ENCODE peak calls at places on chromosomes 5 and 9, in eight cellular contexts. T is foreskin fibroblast, A is GM06990, H is endothelial cell, I is PC-9, J is thoracic aorta, K is cardiac fibroblast, Z is fibroblast of mammary gland. D is an unnamed sample.

GRCh38 chr5:175467983-175468698 is 10.2 kb upstream of the SFXN1 start:
- DNase-seq in K (no peak), A (no peak), T (no peak), J (no peak), Z (no peak), H (no peak), I (no peak), D (no peak)

GRCh38 chr5:88401671-88402070 is 133.0 kb upstream of the TMEM161B start:
- DNase-seq in I (no peak), H (no peak), A (no peak), T (no peak), Z (no peak), J (no peak), K (no peak), D (no peak)

GRCh38 chr9:14153310-14153720 is 160.6 kb downstream of the NFIB start:
- DNase-seq in A (no peak), I (no peak), K (peak), Z (peak), J (no peak), T (peak), H (no peak), D (no peak)

GRCh38 chr5:147763791-147764525 is 18.6 kb downstream of the JAKMIP2 start:
- DNase-seq in T (no peak), J (no peak), Z (peak), H (no peak), K (peak), I (no peak), A (no peak), D (peak)

GRCh38 chr9:110214090-110214489 is 6.1 kb upstream of the C9orf152 start:
- DNase-seq in I (no peak), J (no peak), K (no peak), A (no peak), H (no peak), T (no peak), Z (peak), D (no peak)

GRCh38 chr9:88998911-88999310 is 7.6 kb downstream of the S1PR3 start:
- DNase-seq in H (no peak), J (peak), T (no peak), A (no peak), Z (peak), I (no peak), K (peak), D (no peak)

GRCh38 chr5:103454774-103455173 is 107.8 kb downstream of the NUDT12 start:
- DNase-seq in H (no peak), A (no peak), T (no peak), K (peak), J (no peak), I (no peak), Z (no peak), D (no peak)

GRCh38 chr5:138753794-138754698 is 821 bp downstream of the CTNNA1 start:
- DNase-seq in T (peak), H (peak), A (peak), I (peak), J (peak), K (peak), Z (peak), D (peak)

GRCh38 chr5:36152324-36153298 is 700 bp downstream of the SKP2 start:
- DNase-seq in J (no peak), Z (peak), A (no peak), I (no peak), K (peak), H (no peak), T (peak), D (no peak)

GRCh38 chr9:96158147-96158546 is 143.8 kb downstream of the HSD17B3 start:
- DNase-seq in T (no peak), Z (no peak), A (no peak), J (no peak), I (no peak), H (no peak), K (no peak), D (no peak)

GRCh38 chr5:66498791-66499207 is 97.4 kb upstream of the MAST4 start:
- DNase-seq in Z (peak), H (no peak), A (no peak), J (no peak), T (no peak), K (peak), I (no peak), D (no peak)

GRCh38 chr5:119367502-119368237 is 11.9 kb downstream of the TNFAIP8 start:
- DNase-seq in T (no peak), J (no peak), A (peak), K (peak), I (no peak), H (no peak), Z (peak), D (peak)

GRCh38 chr5:33850100-33850594 is 41.6 kb downstream of the ADAMTS12 start:
- DNase-seq in Z (peak), A (peak), J (no peak), I (peak), K (peak), T (peak), H (no peak), D (peak)

GRCh38 chr5:62722360-62722759 is 143.7 kb downstream of the LRRC70 start:
- DNase-seq in J (no peak), H (no peak), A (no peak), K (no peak), I (no peak), T (no peak), Z (no peak), D (no peak)

GRCh38 chr5:148146487-148146886 is 21.9 kb upstream of the SPINK14 start:
- DNase-seq in K (no peak), Z (no peak), T (no peak), J (no peak), H (no peak), I (no peak), A (no peak), D (no peak)

GRCh38 chr5:167903243-167903642 is 388.2 kb upstream of the WWC1 start:
- DNase-seq in A (no peak), K (no peak), H (no peak), T (no peak), I (no peak), J (no peak), Z (no peak), D (no peak)

GRCh38 chr9:8653855-8654254 is 854.3 kb upstream of the DMAC1 start:
- DNase-seq in I (no peak), A (no peak), T (no peak), J (no peak), K (no peak), Z (no peak), H (no peak), D (no peak)

GRCh38 chr5:78046006-78046405 is 248.5 kb downstream of the AP3B1 start:
- DNase-seq in T (no peak), I (no peak), H (no peak), A (no peak), Z (no peak), K (no peak), J (no peak), D (no peak)

GRCh38 chr9:85940275-85940831 is 593 bp upstream of the NAA35 start:
- DNase-seq in I (no peak), K (no peak), A (no peak), T (no peak), H (no peak), J (no peak), Z (no peak), D (no peak)

GRCh38 chr9:10009401-10009800 is 603.4 kb downstream of the PTPRD start:
- DNase-seq in A (no peak), J (no peak), K (no peak), T (no peak), Z (no peak), I (no peak), H (no peak), D (no peak)

GRCh38 chr5:84255318-84255717 is 129.4 kb downstream of the EDIL3 start:
- DNase-seq in H (no peak), J (no peak), T (no peak), Z (peak), K (peak), I (no peak), A (no peak), D (no peak)

GRCh38 chr5:166781729-166782128 is 1509.7 kb upstream of the WWC1 start:
- DNase-seq in Z (no peak), H (peak), J (no peak), T (no peak), A (no peak), I (no peak), K (no peak), D (no peak)

GRCh38 chr5:158874343-158874742 is 225.4 kb downstream of the EBF1 start:
- DNase-seq in A (peak), Z (no peak), H (no peak), J (no peak), K (no peak), T (no peak), I (no peak), D (no peak)

GRCh38 chr5:1515311-1515920 is 8.3 kb downstream of the LPCAT1 start:
- DNase-seq in A (no peak), I (no peak), J (no peak), K (no peak), H (no peak), T (no peak), Z (no peak), D (no peak)

DNA sequence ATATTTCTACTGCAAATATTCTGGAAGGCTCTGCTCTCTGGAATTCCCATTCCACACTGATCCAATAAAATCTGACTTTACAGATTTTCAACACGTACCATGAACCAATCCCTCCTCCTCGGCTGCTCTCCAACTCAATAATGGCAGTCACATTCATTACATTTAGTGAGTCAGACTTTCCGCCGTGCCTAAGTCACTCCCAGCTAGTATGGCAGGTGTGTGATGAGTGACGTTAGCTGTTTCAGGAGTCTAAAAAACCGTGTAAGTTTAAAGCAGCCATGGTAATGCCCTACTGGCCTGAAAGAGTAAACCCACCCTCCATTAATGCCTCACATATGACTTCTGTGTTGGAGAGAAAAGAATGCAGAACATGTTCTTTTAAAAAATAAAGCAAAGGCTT is 3.3 kb downstream of the FBN2 start:
- DNase-seq in T (peak), K (peak), J (no peak), A (no peak), Z (peak), I (peak), H (no peak), D (no peak)
- TF ChIP-seq CTCF in T (no peak), K (no peak), J (no peak), A (no peak), Z (no peak), I (no peak), H (no peak), D (no peak)

GRCh38 chr5:4700082-4700481 is 440.0 kb upstream of the ADAMTS16 start:
- DNase-seq in Z (peak), H (peak), K (peak), T (no peak), J (no peak), A (no peak), I (peak), D (peak)
- TF ChIP-seq CTCF in Z (peak), H (peak), K (peak), T (no peak), J (no peak), A (peak), I (peak), D (peak)

DNA sequence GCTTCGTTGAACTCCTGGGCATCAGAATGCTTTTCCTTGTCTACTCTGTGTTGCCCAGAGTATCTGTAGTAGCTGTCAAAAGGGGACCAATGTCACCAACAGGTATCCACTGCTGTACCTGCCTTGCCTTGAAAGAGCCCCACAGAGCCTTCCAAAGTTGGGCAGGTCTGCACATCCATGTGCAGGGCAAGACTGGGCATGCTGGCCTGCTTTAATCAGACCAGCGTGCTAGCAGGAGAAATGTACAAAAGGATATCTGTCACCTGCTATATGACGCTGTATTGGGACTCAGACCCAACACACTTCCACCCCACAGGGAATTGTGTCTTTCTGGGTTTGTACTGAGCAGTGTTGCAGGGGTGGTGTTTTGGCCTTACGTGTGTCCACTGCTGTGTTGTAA is 11.9 kb downstream of the DELE1 start:
- DNase-seq in H (no peak), I (no peak), J (no peak), A (no peak), Z (no peak), K (no peak), T (no peak), D (no peak)
- TF ChIP-seq CTCF in H (no peak), I (no peak), J (no peak), A (no peak), Z (no peak), K (no peak), T (no peak), D (no peak)

GRCh38 chr9:108615152-108615551 is 240.6 kb downstream of the ACTL7B start:
- DNase-seq in T (no peak), H (no peak), A (no peak), J (no peak), I (no peak), Z (no peak), K (no peak), D (no peak)
- TF ChIP-seq CTCF in T (no peak), H (no peak), A (no peak), J (no peak), I (no peak), Z (no peak), K (no peak), D (no peak)

GRCh38 chr5:163350083-163350482 is 87.3 kb upstream of the CCNG1 start:
- DNase-seq in T (no peak), J (no peak), K (peak), Z (peak), A (no peak), I (no peak), H (no peak), D (no peak)
- TF ChIP-seq CTCF in T (no peak), J (no peak), K (peak), Z (peak), A (peak), I (no peak), H (peak), D (no peak)

DNA sequence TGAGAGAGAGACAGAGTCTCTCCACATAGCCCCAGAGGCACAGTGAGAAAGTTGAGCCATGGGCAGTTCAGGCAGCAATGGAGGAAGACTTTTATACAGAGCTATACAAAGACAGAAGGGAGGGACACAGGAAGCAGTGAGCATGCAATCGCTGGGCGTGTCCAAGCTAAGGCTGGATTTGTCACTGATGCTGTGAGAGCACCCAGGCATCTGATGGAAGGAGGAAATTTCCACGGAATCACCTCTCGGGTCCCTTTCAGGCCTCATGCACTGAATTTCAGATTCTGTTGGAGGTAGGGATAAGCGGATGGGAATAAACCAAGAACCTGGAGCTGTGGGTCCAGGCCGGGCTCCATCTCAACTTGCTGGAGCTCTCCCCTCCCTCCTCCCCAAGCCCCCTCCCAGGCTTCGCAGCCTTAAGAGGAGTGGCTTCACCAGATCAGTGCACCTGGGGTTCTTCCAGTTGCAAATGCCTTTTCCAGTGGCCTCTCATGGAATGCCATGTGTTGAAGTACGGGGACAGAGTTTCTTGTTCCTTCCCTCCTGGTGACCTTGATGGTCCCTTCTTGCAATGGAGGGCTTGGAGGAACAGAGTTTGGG is 114.8 kb upstream of the ALDH1B1 start:
- DNase-seq in Z (no peak), T (no peak), A (no peak), H (no peak), I (no peak), K (peak), J (no peak), D (no peak)
- TF ChIP-seq CTCF in Z (no peak), T (no peak), A (no peak), H (no peak), I (no peak), K (no peak), J (no peak), D (no peak)

GRCh38 chr5:43903129-43903528 is 300.1 kb downstream of the NNT start:
- DNase-seq in H (no peak), T (no peak), J (no peak), A (no peak), K (no peak), Z (no peak), I (no peak), D (no peak)
- TF ChIP-seq CTCF in H (no peak), T (no peak), J (no peak), A (no peak), K (no peak), Z (no peak), I (no peak), D (no peak)

DNA sequence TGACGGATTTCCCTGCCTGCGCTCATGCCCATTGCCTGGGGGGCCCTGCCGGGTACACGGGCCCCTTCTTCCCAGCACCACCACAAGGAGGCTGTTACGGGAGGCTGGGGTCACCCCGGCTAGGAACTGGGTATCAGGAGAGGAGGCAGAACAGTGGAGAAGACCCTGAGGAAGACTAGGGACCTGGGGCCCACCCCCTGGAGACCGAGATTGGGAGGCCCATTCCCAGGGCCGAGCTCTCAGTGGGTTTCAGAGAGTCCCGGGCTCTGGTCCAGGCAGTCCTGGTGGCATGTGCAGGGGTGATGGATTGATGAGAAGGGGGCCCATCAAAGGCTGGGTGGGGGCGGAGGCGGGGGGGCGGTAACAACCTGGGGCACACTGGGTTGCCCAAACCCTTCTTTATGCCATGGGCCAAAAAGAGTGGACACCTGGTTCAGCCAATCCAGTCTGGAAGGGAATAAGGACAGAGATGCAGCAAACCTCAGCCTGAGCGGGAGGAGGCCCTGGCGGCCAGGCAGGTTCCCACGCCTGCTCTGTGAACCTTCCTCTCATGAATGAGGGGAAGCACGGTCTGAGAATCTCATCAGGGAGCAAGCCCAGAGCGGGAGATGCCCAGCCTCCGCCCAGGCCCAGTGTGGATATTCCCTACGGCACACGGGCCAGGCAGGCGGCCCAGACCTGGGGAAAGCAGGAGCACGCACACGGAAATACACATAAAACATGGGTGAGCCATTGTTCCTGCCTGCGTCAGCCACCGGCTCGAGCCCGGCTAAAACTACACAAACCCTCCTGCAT is 785 bp upstream of the P4HA2 start:
- DNase-seq in K (no peak), A (no peak), I (no peak), H (no peak), J (no peak), Z (no peak), T (no peak), D (no peak)
- TF ChIP-seq CTCF in K (no peak), A (no peak), I (no peak), H (no peak), J (no peak), Z (no peak), T (no peak), D (peak)